ENCODE peak calls at places on chromosome 19, in five cellular contexts. C is choroid plexus epithelial cell, J is cardiac fibroblast, E is epithelial cell of esophagus, B is fibroblast of mammary gland. M is an unnamed sample.

GRCh38 chr19:27851002-27851481 is 1361.9 kb downstream of the UQCRFS1 start:
- DNase-seq in C (no peak), J (no peak), E (no peak), B (no peak), M (no peak)

GRCh38 chr19:18386543-18387251 is 739 bp downstream of the GDF15 start:
- DNase-seq in C (peak; percentile 68), J (no peak), E (no peak), B (no peak), M (no peak)

GRCh38 chr19:14821958-14822357 is 13.0 kb downstream of the OR7A5 start:
- DNase-seq in C (no peak), J (no peak), E (no peak), B (no peak), M (no peak)

GRCh38 chr19:19406878-19407639 is 1.6 kb downstream of the GATAD2A start:
- DNase-seq in C (peak; percentile 52), J (peak; percentile 63), E (peak; percentile 64), B (peak; percentile 57), M (no peak)

GRCh38 chr19:52527954-52528326 is 472 bp downstream of the ZNF808 start:
- DNase-seq in C (no peak), J (no peak), E (no peak), B (peak; percentile 2), M (no peak)

GRCh38 chr19:33684550-33685303 is 63.0 kb downstream of the CHST8 start:
- DNase-seq in C (no peak), J (peak; percentile 0), E (no peak), B (no peak), M (no peak)

GRCh38 chr19:4676955-4677731 is 7.0 kb upstream of the MYDGF start:
- DNase-seq in C (peak; percentile 76), J (peak; percentile 53), E (peak; percentile 56), B (peak; percentile 62), M (peak; percentile 15)

GRCh38 chr19:44749318-44749717 is 810 bp downstream of the BCL3 start:
- DNase-seq in C (no peak), J (no peak), E (no peak), B (no peak), M (no peak)

GRCh38 chr19:29085630-29086029 is 127.3 kb downstream of the UQCRFS1 start:
- DNase-seq in C (no peak), J (no peak), E (no peak), B (no peak), M (no peak)

GRCh38 chr19:5035105-5035761 is 66.3 kb downstream of the KDM4B start:
- DNase-seq in C (no peak), J (no peak), E (no peak), B (no peak), M (no peak)

GRCh38 chr19:46201413-46202310 is 27.9 kb upstream of the IGFL1 start:
- DNase-seq in C (no peak), J (no peak), E (peak; percentile 37), B (no peak), M (no peak)

GRCh38 chr19:19170053-19170945 is at the start of gene MEF2B:
- DNase-seq in C (peak; percentile 74), J (peak; percentile 58), E (peak; percentile 79), B (peak; percentile 40), M (no peak)

GRCh38 chr19:48397636-48398328 is 4.3 kb downstream of the GRIN2D start:
- DNase-seq in C (no peak), J (peak; percentile 28), E (no peak), B (no peak), M (no peak)
- H3K4me3 ChIP-seq in C (peak overlapping the region; percentile 69), J (peak overlapping the region; percentile 56), E (peak overlapping the region; percentile 60), B (peak overlapping the region; percentile 62), M (peak overlapping the region; percentile 50)

GRCh38 chr19:47228168-47228936 is 2.6 kb downstream of the BBC3 start:
- DNase-seq in C (no peak), J (peak; percentile 33), E (peak; percentile 41), B (no peak), M (no peak)

GRCh38 chr19:47228937-47229673 is 1.9 kb downstream of the BBC3 start:
- DNase-seq in C (peak; percentile 58), J (peak; percentile 39), E (peak; percentile 47), B (peak; percentile 41), M (no peak)

GRCh38 chr19:47225746-47226425 is 5.1 kb downstream of the BBC3 start:
- DNase-seq in C (peak; percentile 90), J (peak; percentile 83), E (peak; percentile 82), B (peak; percentile 78), M (no peak)

GRCh38 chr19:47227347-47228167 is 3.4 kb downstream of the BBC3 start:
- DNase-seq in C (peak; percentile 96), J (peak; percentile 96), E (peak; percentile 78), B (peak; percentile 95), M (peak; percentile 90)

GRCh38 chr19:47226426-47227346 is 4.3 kb downstream of the BBC3 start:
- DNase-seq in C (peak; percentile 74), J (peak; percentile 83), E (peak; percentile 41), B (peak; percentile 73), M (peak; percentile 53)
- TF ChIP-seq CTCF in C (no peak), J (no peak), E (no peak), B (no peak), M (no peak)

GRCh38 chr19:55300821-55301458 is 17.1 kb downstream of the BRSK1 start:
- DNase-seq in C (no peak), J (no peak), E (no peak), B (no peak), M (no peak)
- H3K4me3 ChIP-seq in C (no peak overlapping the region), J (no peak overlapping the region), E (no peak overlapping the region), B (no peak overlapping the region), M (no peak overlapping the region)

GRCh38 chr19:32138416-32138815 is 207.0 kb upstream of the ZNF507 start:
- DNase-seq in C (no peak), J (no peak), E (no peak), B (no peak), M (no peak)
- TF ChIP-seq CTCF in C (no peak), J (no peak), E (no peak), B (no peak), M (no peak)

GRCh38 chr19:6745965-6746364 is 6.5 kb downstream of the TRIP10 start:
- DNase-seq in C (no peak), J (no peak), E (no peak), B (no peak), M (no peak)

GRCh38 chr19:6743714-6744380 is 4.4 kb downstream of the TRIP10 start:
- DNase-seq in C (peak; percentile 52), J (peak; percentile 26), E (peak; percentile 41), B (peak; percentile 36), M (no peak)

GRCh38 chr19:6743071-6743470 is 3.6 kb downstream of the TRIP10 start:
- DNase-seq in C (no peak), J (no peak), E (no peak), B (no peak), M (no peak)

GRCh38 chr19:6740589-6741348 is 1.3 kb downstream of the TRIP10 start:
- DNase-seq in C (no peak), J (peak; percentile 33), E (peak; percentile 54), B (peak; percentile 19), M (no peak)

GRCh38 chr19:6744381-6745288 is 5.2 kb downstream of the TRIP10 start:
- DNase-seq in C (peak; percentile 88), J (peak; percentile 91), E (peak; percentile 92), B (peak; percentile 85), M (no peak)
- H3K4me3 ChIP-seq in C (peak overlapping the region; percentile 35), J (peak overlapping the region; percentile 21), E (no peak overlapping the region), B (peak overlapping the region; percentile 9), M (peak overlapping the region; percentile 9)

GRCh38 chr19:1511989-1512338 is 855 bp downstream of the ADAMTSL5 start:
- DNase-seq in C (no peak), J (no peak), E (no peak), B (no peak), M (no peak)

GRCh38 chr19:1513492-1514294 is 874 bp upstream of the ADAMTSL5 start:
- DNase-seq in C (peak; percentile 47), J (peak; percentile 60), E (peak; percentile 76), B (peak; percentile 55), M (no peak)

GRCh38 chr19:1511318-1511988 is 1.4 kb downstream of the ADAMTSL5 start:
- DNase-seq in C (no peak), J (no peak), E (no peak), B (no peak), M (no peak)

GRCh38 chr19:1514295-1514661 is 1.5 kb upstream of the ADAMTSL5 start:
- DNase-seq in C (no peak), J (no peak), E (no peak), B (no peak), M (no peak)

GRCh38 chr19:1512671-1513491 is at the start of gene ADAMTSL5:
- DNase-seq in C (peak; percentile 19), J (peak; percentile 64), E (peak; percentile 77), B (peak; percentile 37), M (no peak)
- TF ChIP-seq CTCF in C (no peak), J (no peak), E (no peak), B (no peak), M (no peak)

GRCh38 chr19:38207543-38207942 is 16.5 kb downstream of the DPF1 start:
- DNase-seq in C (no peak), J (no peak), E (no peak), B (no peak), M (no peak)

GRCh38 chr19:38209671-38210457 is 14.2 kb downstream of the DPF1 start:
- DNase-seq in C (peak; percentile 27), J (peak; percentile 38), E (no peak), B (peak; percentile 44), M (no peak)

GRCh38 chr19:38210458-38210987 is 13.5 kb downstream of the DPF1 start:
- DNase-seq in C (peak; percentile 23), J (no peak), E (no peak), B (no peak), M (no peak)

GRCh38 chr19:38208571-38208970 is 15.5 kb downstream of the DPF1 start:
- DNase-seq in C (no peak), J (no peak), E (no peak), B (no peak), M (no peak)

DNA sequence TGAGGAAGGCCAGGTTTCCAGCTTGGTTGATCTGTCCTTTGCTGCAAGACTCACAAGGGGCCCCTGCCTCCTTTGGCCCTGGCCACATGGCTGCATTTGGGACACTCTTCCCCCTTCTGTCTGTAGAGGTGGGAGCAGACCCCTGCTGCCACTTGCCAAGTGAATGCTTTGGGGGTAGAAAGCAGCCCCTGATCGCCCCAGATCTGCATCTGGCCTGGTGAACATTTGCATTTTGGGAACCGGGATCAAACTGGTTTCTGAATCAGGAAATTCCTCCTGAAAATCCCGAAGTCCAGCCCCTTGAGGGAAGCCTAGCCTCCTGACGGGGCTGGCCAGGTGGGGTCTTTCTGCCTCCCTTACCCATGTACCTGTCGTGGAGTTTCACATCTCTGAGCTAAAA is 14.9 kb downstream of the DPF1 start:
- DNase-seq in C (no peak), J (no peak), E (no peak), B (no peak), M (no peak)
- H3K4me3 ChIP-seq in C (no peak overlapping the region), J (no peak overlapping the region), E (no peak overlapping the region), B (no peak overlapping the region), M (no peak overlapping the region)